ENCODE peak calls at places on chromosome 12, in ten cellular contexts. B, Q, S, G, Y, K, A, C, O and L are unnamed samples.

GRCh38 chr12:79409562-79409961 is 281.2 kb downstream of the PAWR start:
- DNase-seq in B (no peak), A (no peak), Y (no peak), Q (no peak), O (no peak), S (no peak), G (peak; percentile 50), C (no peak), K (peak; percentile 77), L (no peak)

GRCh38 chr12:132300789-132301722 is 28.3 kb downstream of the GALNT9 start:
- DNase-seq in B (no peak), O (no peak), Y (no peak), A (peak; percentile 26), G (peak; percentile 48), Q (no peak), K (no peak), C (no peak), S (peak; percentile 39), L (peak; percentile 59)

GRCh38 chr12:107749094-107749493 is 11.8 kb downstream of the PRDM4 start:
- DNase-seq in G (no peak), Y (no peak), S (no peak), Q (no peak), C (no peak), A (no peak), K (no peak), O (no peak), B (no peak), L (no peak)

GRCh38 chr12:127883013-127883412 is 384.0 kb upstream of the TMEM132C start:
- DNase-seq in Q (no peak), S (no peak), A (no peak), Y (no peak), K (no peak), O (no peak), G (no peak), B (no peak), C (no peak), L (no peak)

GRCh38 chr12:112939761-112940357 is 1.6 kb downstream of the OAS3 start:
- DNase-seq in S (no peak), Y (no peak), K (no peak), G (no peak), C (no peak), O (no peak), B (no peak), A (no peak), Q (peak; percentile 30), L (no peak)

GRCh38 chr12:62654558-62655241 is 188.1 kb downstream of the MON2 start:
- DNase-seq in O (no peak), B (no peak), K (no peak), Q (no peak), Y (no peak), G (no peak), C (no peak), A (no peak), S (no peak), L (no peak)

GRCh38 chr12:31000751-31001150 is 72.9 kb upstream of the DDX11 start:
- DNase-seq in K (peak; percentile 60), S (peak; percentile 11), B (no peak), Y (no peak), C (no peak), A (peak; percentile 3), G (no peak), O (no peak), Q (no peak), L (no peak)

GRCh38 chr12:120820885-120821510 is 83.2 kb downstream of the SPPL3 start:
- DNase-seq in B (no peak), S (no peak), O (no peak), Q (no peak), G (no peak), K (no peak), Y (no peak), C (no peak), A (no peak), L (no peak)

GRCh38 chr12:93115198-93115601 is 186.1 kb upstream of the EEA1 start:
- DNase-seq in C (no peak), K (no peak), G (no peak), O (no peak), B (no peak), S (no peak), Q (no peak), Y (no peak), A (no peak), L (no peak)

GRCh38 chr12:39081910-39082309 is 176.5 kb upstream of the CPNE8 start:
- DNase-seq in G (no peak), B (no peak), S (no peak), A (no peak), K (no peak), Y (no peak), C (no peak), Q (no peak), O (no peak), L (no peak)